ENCODE peak calls at places on chromosomes 6 and 20, in four cellular contexts. J, E, S and C are unnamed samples.

GRCh38 chr20:32353848-32354496 is 4.2 kb upstream of the ASXL1 start:
- DNase-seq in E (no peak), S (no peak), J (no peak), C (no peak)

GRCh38 chr6:44859901-44860410 is 468.2 kb upstream of the RUNX2 start:
- DNase-seq in J (no peak), E (no peak), S (no peak), C (no peak)

GRCh38 chr20:2756056-2756611 is 44.3 kb downstream of the CPXM1 start:
- DNase-seq in S (peak; percentile 90), J (peak; percentile 83), E (no peak), C (no peak)

GRCh38 chr6:7647504-7647903 is 57.5 kb downstream of the SNRNP48 start:
- DNase-seq in S (no peak), E (no peak), J (no peak), C (no peak)

GRCh38 chr20:37007898-37008649 is 56.6 kb upstream of the SAMHD1 start:
- DNase-seq in E (no peak), S (no peak), J (no peak), C (no peak)

GRCh38 chr6:52304917-52305316 is 20.4 kb upstream of the MCM3 start:
- DNase-seq in E (no peak), S (no peak), J (no peak), C (no peak)

GRCh38 chr6:139698526-139699182 is 324.2 kb upstream of the CITED2 start:
- DNase-seq in J (no peak), S (no peak), E (no peak), C (peak; percentile 46)

GRCh38 chr20:57437267-57437666 is 46.1 kb downstream of the RBM38 start:
- DNase-seq in J (no peak), S (no peak), E (no peak), C (no peak)

DNA sequence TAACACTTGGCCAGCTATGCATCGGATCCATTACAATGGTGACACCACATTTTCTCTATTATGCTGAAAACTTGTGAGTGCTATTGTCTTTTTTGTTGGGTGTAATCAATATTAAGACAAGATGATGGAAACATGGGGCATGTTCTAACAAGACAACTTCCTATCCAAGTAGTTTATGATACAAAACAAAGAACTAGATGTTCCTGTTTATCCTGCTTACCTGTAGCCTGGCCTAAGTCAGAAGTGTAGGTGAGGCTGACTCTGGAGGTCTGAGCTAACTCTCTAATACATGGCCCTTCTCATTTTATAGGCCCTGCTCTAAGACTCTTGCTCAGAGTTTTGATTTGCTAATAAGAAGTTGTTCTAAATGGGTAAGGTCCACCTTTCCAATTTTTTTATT is 242.4 kb upstream of the STXBP5 start:
- DNase-seq in J (no peak), E (no peak), S (no peak), C (no peak)
- H3K27ac ChIP-seq in J (no peak overlapping the region), E (no peak overlapping the region), S (no peak overlapping the region), C (no peak overlapping the region)

GRCh38 chr6:27759930-27760329 is 152.3 kb downstream of the OR2B2 start:
- DNase-seq in E (no peak), S (no peak), J (no peak), C (no peak)

GRCh38 chr6:27754408-27754782 is 157.8 kb downstream of the OR2B2 start:
- DNase-seq in E (no peak), S (no peak), J (no peak), C (no peak)

GRCh38 chr6:27758471-27758870 is 153.7 kb downstream of the OR2B2 start:
- DNase-seq in E (no peak), J (no peak), S (peak; percentile 75), C (no peak)

GRCh38 chr6:27755768-27756167 is 156.4 kb downstream of the OR2B2 start:
- DNase-seq in E (no peak), J (no peak), S (no peak), C (no peak)

GRCh38 chr6:27757307-27757706 is 154.9 kb downstream of the OR2B2 start:
- DNase-seq in S (peak; percentile 89), E (no peak), J (no peak), C (no peak)
- H3K4me3 ChIP-seq in S (peak overlapping the region; percentile 26), E (peak overlapping the region; percentile 29), J (no peak overlapping the region), C (peak overlapping the region; percentile 22)

DNA sequence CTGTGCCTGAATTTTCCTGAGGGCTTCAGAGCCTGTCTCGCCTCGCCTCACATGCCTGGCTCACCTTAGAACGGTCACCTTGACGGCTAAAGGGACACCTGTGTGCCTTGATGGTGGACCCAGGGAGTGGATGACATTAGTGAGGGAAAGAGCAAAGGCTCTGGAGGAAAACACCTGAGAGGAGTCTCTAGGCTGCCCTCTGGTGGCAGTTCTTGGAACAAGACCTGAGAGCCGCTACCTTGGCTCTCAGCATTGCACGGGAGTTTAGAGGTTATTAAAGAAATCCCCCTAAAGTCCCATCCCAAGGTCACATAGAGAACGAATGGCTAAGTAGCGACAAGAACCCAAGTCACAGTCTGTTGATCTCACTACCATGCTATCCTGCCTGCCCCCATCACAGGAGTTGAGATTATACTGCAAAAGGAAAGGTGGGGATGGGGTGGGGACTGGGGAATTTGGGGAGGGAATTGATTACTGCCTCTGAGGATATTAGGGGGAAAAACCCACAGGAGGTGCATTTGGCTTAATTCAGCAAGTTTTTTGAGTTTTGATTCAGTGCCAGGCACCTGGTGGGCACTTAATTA is 7.9 kb upstream of the CDSN start:
- DNase-seq in E (peak; percentile 47), S (peak; percentile 93), J (peak; percentile 89), C (peak; percentile 45)
- H3K27ac ChIP-seq in E (no peak overlapping the region), S (no peak overlapping the region), J (no peak overlapping the region), C (no peak overlapping the region)

DNA sequence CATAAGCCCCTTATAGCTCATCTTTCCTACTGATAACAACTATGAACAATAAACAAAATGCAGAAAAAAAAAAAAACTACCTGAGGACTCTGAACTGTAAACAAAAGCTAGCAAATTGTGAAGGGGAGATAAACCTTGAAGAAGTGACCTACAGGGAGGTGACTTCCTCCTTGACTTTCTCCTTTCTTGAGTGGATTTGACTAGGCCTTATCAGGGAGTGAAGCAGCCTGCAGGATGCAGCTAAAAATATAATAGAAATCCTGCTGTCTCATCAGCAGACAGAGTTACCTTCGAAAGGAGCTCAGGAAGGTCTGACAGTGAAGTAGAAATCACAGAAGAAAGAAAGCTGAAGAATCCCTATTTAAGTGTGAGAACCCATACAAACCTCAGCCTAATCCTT is 322.0 kb upstream of the HTR1E start:
- DNase-seq in J (no peak), S (no peak), E (no peak), C (no peak)
- H3K4me3 ChIP-seq in J (no peak overlapping the region), S (peak overlapping the region; percentile 6), E (no peak overlapping the region), C (no peak overlapping the region)

GRCh38 chr6:27879795-27880194 is 32.4 kb downstream of the OR2B2 start:
- DNase-seq in S (peak; percentile 48), E (no peak), J (no peak), C (no peak)

GRCh38 chr6:27888576-27888975 is 23.6 kb downstream of the OR2B2 start:
- DNase-seq in J (no peak), S (peak; percentile 68), E (no peak), C (no peak)

GRCh38 chr6:27882624-27883023 is 29.6 kb downstream of the OR2B2 start:
- DNase-seq in S (peak; percentile 83), E (no peak), J (no peak), C (no peak)

GRCh38 chr6:27883136-27883535 is 29.1 kb downstream of the OR2B2 start:
- DNase-seq in E (no peak), J (no peak), S (no peak), C (no peak)
- H3K27ac ChIP-seq in E (no peak overlapping the region), J (no peak overlapping the region), S (no peak overlapping the region), C (no peak overlapping the region)